ENCODE peak calls at places on chromosome 15, in ten cellular contexts. G, T, Y, U, P, O, N, I, C and W are unnamed samples.

GRCh38 chr15:77021803-77022381 is 27.0 kb downstream of the PSTPIP1 start:
- DNase-seq in P (no peak), N (peak), I (peak), Y (no peak), G (no peak), U (peak), C (peak), O (no peak), T (no peak), W (no peak)

GRCh38 chr15:51759557-51760070 is 8.2 kb downstream of the TMOD2 start:
- DNase-seq in N (no peak), C (peak), Y (no peak), T (no peak), U (no peak), O (peak), G (no peak), I (no peak), P (no peak), W (no peak)

GRCh38 chr15:52011711-52012144 is 7.3 kb upstream of the MAPK6 start:
- DNase-seq in Y (no peak), N (no peak), I (no peak), O (no peak), U (no peak), T (no peak), G (no peak), C (no peak), P (no peak), W (no peak)

GRCh38 chr15:62896969-62897486 is 145.5 kb upstream of the TPM1 start:
- DNase-seq in Y (peak), C (peak), P (no peak), O (peak), G (peak), N (peak), T (peak), I (peak), U (no peak), W (no peak)

GRCh38 chr15:32959077-32959476 is 235.4 kb downstream of the FMN1 start:
- DNase-seq in N (no peak), I (no peak), P (no peak), O (no peak), G (no peak), U (no peak), T (no peak), C (no peak), Y (no peak), W (no peak)

GRCh38 chr15:31216210-31216911 is 110.3 kb upstream of the KLF13 start:
- DNase-seq in C (no peak), U (no peak), P (peak), O (peak), G (peak), I (peak), Y (no peak), N (peak), T (peak), W (peak)

GRCh38 chr15:42091753-42092665 is 2.4 kb downstream of the PLA2G4D start:
- DNase-seq in U (no peak), P (no peak), N (no peak), C (peak), G (no peak), Y (no peak), T (no peak), O (no peak), I (no peak), W (no peak)

GRCh38 chr15:31235298-31236183 is 91.1 kb upstream of the KLF13 start:
- DNase-seq in N (no peak), T (no peak), P (no peak), U (no peak), Y (no peak), G (no peak), C (no peak), O (peak), I (peak), W (no peak)

GRCh38 chr15:47717036-47717611 is at the start of gene SEMA6D:
- DNase-seq in N (peak), I (peak), C (peak), U (no peak), T (no peak), O (peak), G (peak), Y (no peak), P (no peak), W (peak)

GRCh38 chr15:66006986-66007385 is 137.7 kb downstream of the RAB11A start:
- DNase-seq in T (no peak), C (peak), I (no peak), U (no peak), O (no peak), Y (no peak), G (no peak), N (no peak), P (no peak), W (no peak)

GRCh38 chr15:34239151-34239761 is 14.4 kb downstream of the EMC4 start:
- DNase-seq in O (no peak), T (no peak), G (no peak), U (no peak), P (no peak), C (peak), Y (peak), I (no peak), N (no peak), W (no peak)

GRCh38 chr15:52071570-52071969 is 41.0 kb downstream of the BCL2L10 start:
- DNase-seq in O (no peak), N (no peak), G (no peak), P (no peak), U (no peak), T (no peak), C (peak), I (peak), Y (no peak), W (no peak)

GRCh38 chr15:43253431-43254403 is 13.0 kb downstream of the TGM5 start:
- DNase-seq in U (no peak), O (no peak), I (peak), N (peak), G (no peak), Y (no peak), C (peak), T (no peak), P (no peak), W (no peak)

GRCh38 chr15:46365612-46366011 is 730.8 kb downstream of the SQOR start:
- DNase-seq in Y (no peak), I (no peak), N (peak), C (peak), U (no peak), G (peak), O (peak), P (no peak), T (no peak), W (no peak)

GRCh38 chr15:52331490-52332240 is 36.1 kb upstream of the MYO5C start:
- DNase-seq in U (peak), O (no peak), Y (peak), N (no peak), P (no peak), I (peak), G (no peak), C (peak), T (no peak), W (no peak)

GRCh38 chr15:49898575-49899283 is 220.3 kb downstream of the ATP8B4 start:
- DNase-seq in N (no peak), Y (no peak), G (no peak), I (no peak), P (no peak), C (no peak), O (no peak), T (no peak), U (no peak), W (no peak)

GRCh38 chr15:39287322-39288195 is 293.3 kb upstream of the THBS1 start:
- DNase-seq in Y (no peak), N (no peak), C (peak), G (no peak), T (no peak), U (no peak), O (no peak), I (no peak), P (no peak), W (no peak)

GRCh38 chr15:42854576-42854975 is 66.0 kb downstream of the TTBK2 start:
- DNase-seq in O (no peak), G (no peak), T (no peak), Y (no peak), C (no peak), P (no peak), I (no peak), N (no peak), U (no peak), W (no peak)

GRCh38 chr15:36769110-36769509 is 189.7 kb downstream of the CDIN1 start:
- DNase-seq in Y (no peak), T (no peak), G (no peak), P (no peak), N (no peak), O (no peak), U (no peak), C (no peak), I (no peak), W (no peak)

GRCh38 chr15:38854506-38854905 is 289.9 kb upstream of the RASGRP1 start:
- DNase-seq in I (no peak), N (no peak), P (no peak), O (no peak), Y (no peak), G (no peak), U (no peak), C (peak), T (no peak), W (no peak)

GRCh38 chr15:81914734-81915234 is 131.0 kb downstream of the MEX3B start:
- DNase-seq in G (no peak), C (no peak), U (no peak), I (no peak), P (no peak), Y (no peak), T (no peak), N (peak), O (peak), W (no peak)

GRCh38 chr15:70473623-70474366 is 289.6 kb downstream of the UACA start:
- DNase-seq in C (no peak), I (no peak), P (no peak), N (no peak), O (no peak), G (no peak), T (no peak), Y (no peak), U (no peak), W (no peak)

GRCh38 chr15:56737791-56738190 is 4.5 kb upstream of the ZNF280D start:
- DNase-seq in Y (no peak), C (no peak), G (no peak), T (no peak), P (no peak), I (no peak), U (no peak), O (no peak), N (no peak), W (no peak)

DNA sequence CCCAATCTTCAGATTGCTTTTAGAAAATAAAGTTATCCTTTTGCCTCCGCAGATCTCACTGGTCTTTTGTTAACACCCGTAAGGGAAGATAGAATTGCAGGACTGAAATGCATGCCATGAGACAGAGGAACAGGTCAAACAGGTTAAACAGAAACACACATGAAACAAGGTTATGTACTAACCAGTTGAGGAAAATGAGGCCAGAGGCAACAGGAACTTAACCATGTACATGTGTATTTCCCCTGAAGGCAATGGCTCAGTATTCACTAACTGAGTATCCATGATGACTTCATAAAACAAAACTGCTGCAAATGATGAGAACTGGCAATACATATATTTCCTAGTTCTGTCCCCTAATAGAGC is 169.1 kb upstream of the NSMCE3 start:
- DNase-seq in I (no peak), U (no peak), P (no peak), C (peak), G (no peak), Y (no peak), O (no peak), T (no peak), N (no peak), W (no peak)
- H3K27ac ChIP-seq in I (no peak), U (no peak), P (no peak), C (no peak), G (no peak), Y (no peak), O (no peak), T (no peak), N (no peak), W (no peak)

GRCh38 chr15:67100808-67101581 is 35.6 kb downstream of the SMAD3 start:
- DNase-seq in N (no peak), I (no peak), O (no peak), T (no peak), G (no peak), P (no peak), Y (no peak), C (no peak), U (no peak), W (no peak)
- H3K27ac ChIP-seq in N (peak), I (no peak), O (no peak), T (peak), G (peak), P (peak), Y (peak), C (peak), U (no peak), W (no peak)

DNA sequence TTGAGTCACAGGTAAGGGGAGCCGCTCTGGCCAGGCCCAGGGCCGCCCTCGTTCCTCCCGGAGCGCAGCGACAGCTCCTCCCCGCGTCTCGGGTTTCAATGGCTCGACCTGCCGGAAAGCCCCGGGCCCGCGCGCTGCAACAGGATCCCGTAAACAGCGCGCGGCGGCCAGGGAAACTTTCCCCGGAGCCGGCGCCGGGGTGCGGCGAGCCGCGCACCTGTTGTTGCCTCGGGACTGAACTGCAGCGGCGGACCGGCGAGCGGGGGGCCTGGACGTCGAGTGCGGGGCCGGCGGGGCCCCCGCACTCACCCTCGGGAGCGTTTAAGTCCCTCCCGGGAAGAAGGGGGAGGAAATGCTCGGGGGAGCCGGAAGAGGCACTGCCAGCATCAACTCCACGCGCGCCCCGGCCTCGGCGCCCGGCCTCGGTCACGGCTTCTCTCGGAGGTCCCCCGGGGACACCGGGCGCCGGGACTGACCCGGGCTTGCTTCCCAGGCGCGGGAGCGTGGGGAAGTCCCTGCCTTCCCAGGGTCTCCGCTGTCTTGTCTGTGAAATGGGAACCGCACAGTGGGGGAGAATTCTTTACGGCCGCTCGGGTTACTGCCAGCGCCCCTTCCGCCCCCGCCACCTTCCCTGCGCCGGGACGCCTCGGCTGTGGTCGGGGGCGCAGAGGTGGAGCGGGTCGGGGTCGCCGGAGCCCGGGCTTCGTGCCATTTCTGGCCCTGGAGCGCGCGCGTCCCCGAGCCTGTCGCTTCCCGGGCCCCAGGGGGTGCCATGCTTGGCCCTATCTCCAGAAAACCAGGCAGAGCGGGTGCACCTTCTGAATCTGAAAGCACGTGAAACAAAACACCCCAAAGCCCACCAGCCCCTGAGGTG is 7.4 kb upstream of the PGPEP1L start:
- DNase-seq in G (no peak), C (peak), T (no peak), Y (no peak), U (peak), N (peak), O (peak), I (peak), P (no peak), W (no peak)
- H3K27ac ChIP-seq in G (no peak), C (peak), T (peak), Y (peak), U (no peak), N (peak), O (no peak), I (no peak), P (peak), W (no peak)

DNA sequence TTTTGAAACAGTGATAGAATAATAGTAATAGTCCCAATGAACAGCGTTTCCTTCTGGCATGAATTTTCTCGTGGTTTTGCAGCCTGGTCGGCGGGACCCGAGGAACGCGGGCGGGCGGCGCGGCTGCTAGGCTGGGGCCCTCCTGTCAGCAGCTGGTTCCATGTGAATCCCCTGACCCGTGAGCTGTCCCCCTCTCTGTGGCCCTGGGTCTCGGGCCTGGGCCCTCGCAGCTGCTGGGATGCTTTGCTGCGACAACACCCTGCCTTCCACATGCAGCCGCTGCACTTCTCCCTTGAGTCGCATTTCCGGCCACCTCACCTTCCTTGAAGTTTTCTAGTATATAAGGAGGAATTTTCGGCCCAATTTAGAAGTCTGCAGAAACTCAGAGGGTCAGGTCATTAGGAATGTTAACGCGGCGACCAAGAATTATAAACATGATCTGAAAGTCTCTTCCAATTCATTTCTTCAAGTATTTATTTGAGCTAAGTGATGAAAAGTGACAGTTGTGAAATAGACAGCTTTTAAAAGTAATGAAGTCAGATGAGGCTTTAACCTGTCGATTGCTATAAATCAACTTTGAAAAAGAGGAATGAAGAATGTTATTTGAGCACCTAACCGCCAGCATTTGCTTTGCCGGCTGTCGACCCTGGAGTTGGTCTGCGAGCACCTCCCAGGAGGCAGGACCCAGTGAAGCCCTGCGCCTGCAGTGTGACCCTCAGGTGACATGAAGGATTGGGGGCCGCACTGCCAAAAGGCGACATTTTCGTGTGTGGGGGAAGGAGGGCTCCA is 27.7 kb downstream of the NR2F2 start:
- DNase-seq in I (no peak), O (no peak), T (no peak), C (no peak), G (no peak), N (no peak), U (no peak), Y (no peak), P (no peak), W (no peak)
- H3K27ac ChIP-seq in I (no peak), O (peak), T (peak), C (no peak), G (peak), N (peak), U (no peak), Y (no peak), P (peak), W (no peak)

GRCh38 chr15:92822216-92823144 is 77.6 kb upstream of the CHD2 start:
- DNase-seq in U (no peak), Y (no peak), P (no peak), G (no peak), N (no peak), C (no peak), I (no peak), T (no peak), O (no peak), W (no peak)
- H3K27ac ChIP-seq in U (no peak), Y (peak), P (peak), G (no peak), N (no peak), C (peak), I (no peak), T (peak), O (no peak), W (peak)